ENCODE peak calls at places on chromosomes 6 and 20, in seven cellular contexts. W is WTC11, L is foreskin fibroblast, D is IMR-90, T is prostate gland, I is GM13976, X is GM20000. R is an unnamed sample.

GRCh38 chr6:121780325-121781313 is 345.2 kb downstream of the GJA1 start:
- DNase-seq in D (peak; percentile 92), L (peak; percentile 97), T (peak; percentile 83), X (no peak), W (no peak), I (no peak), R (no peak)

GRCh38 chr6:41551086-41551702 is 5.0 kb downstream of the FOXP4 start:
- DNase-seq in T (no peak), D (no peak), X (no peak), I (no peak), W (no peak), L (no peak), R (no peak)

GRCh38 chr6:38346291-38347079 is 293.2 kb downstream of the BTBD9 start:
- DNase-seq in D (peak; percentile 90), X (no peak), T (no peak), W (no peak), I (no peak), L (peak; percentile 82), R (no peak)

GRCh38 chr20:63896136-63896890 is 1.4 kb downstream of the DNAJC5 start:
- DNase-seq in W (no peak), D (peak; percentile 46), I (peak; percentile 75), T (no peak), L (peak; percentile 47), X (peak; percentile 78), R (no peak)

GRCh38 chr20:13085275-13085674 is 76.5 kb downstream of the SPTLC3 start:
- DNase-seq in I (no peak), W (no peak), D (no peak), L (peak; percentile 60), X (no peak), T (no peak), R (no peak)

GRCh38 chr6:39617520-39617919 is 107.7 kb downstream of the KIF6 start:
- DNase-seq in I (no peak), L (no peak), T (no peak), W (no peak), X (no peak), D (no peak), R (no peak)

GRCh38 chr6:158003910-158004695 is 22.4 kb downstream of the SYNJ2 start:
- DNase-seq in I (no peak), D (no peak), L (no peak), T (no peak), W (no peak), X (no peak), R (no peak)

GRCh38 chr6:128323011-128323410 is 197.4 kb downstream of the PTPRK start:
- DNase-seq in X (no peak), L (no peak), I (no peak), D (no peak), W (no peak), T (no peak), R (no peak)

GRCh38 chr6:14925627-14926026 is 320.2 kb upstream of the JARID2 start:
- DNase-seq in I (no peak), L (peak; percentile 83), W (no peak), X (no peak), T (no peak), D (peak; percentile 85), R (no peak)

GRCh38 chr6:5152417-5152816 is 67.3 kb downstream of the PPP1R3G start:
- DNase-seq in D (no peak), I (no peak), T (no peak), X (no peak), W (no peak), L (no peak), R (no peak)

GRCh38 chr20:16580596-16580995 is 7.3 kb upstream of the KIF16B start:
- DNase-seq in L (no peak), I (no peak), X (no peak), W (no peak), D (no peak), T (no peak), R (no peak)

GRCh38 chr6:148523051-148523450 is 180.4 kb downstream of the SASH1 start:
- DNase-seq in T (no peak), W (no peak), I (no peak), X (no peak), L (peak; percentile 95), D (peak; percentile 93), R (no peak)

GRCh38 chr20:20369353-20370086 is 1.6 kb downstream of the INSM1 start:
- DNase-seq in W (peak; percentile 66), L (no peak), D (no peak), X (peak; percentile 55), I (peak; percentile 51), T (no peak), R (no peak)

GRCh38 chr6:139330271-139330670 is 38.5 kb upstream of the TXLNB start:
- DNase-seq in L (no peak), D (no peak), X (no peak), W (no peak), I (no peak), T (no peak), R (no peak)

GRCh38 chr20:18001131-18001921 is 32.5 kb downstream of the MGME1 start:
- DNase-seq in T (peak; percentile 89), I (no peak), X (no peak), W (no peak), L (peak; percentile 74), D (peak; percentile 69), R (no peak)

GRCh38 chr6:165713845-165714466 is 50.9 kb upstream of the PDE10A start:
- DNase-seq in L (no peak), D (no peak), T (no peak), X (no peak), W (no peak), I (no peak), R (no peak)

GRCh38 chr6:125974214-125974866 is 12.0 kb upstream of the TRMT11 start:
- DNase-seq in X (peak; percentile 44), D (peak; percentile 68), I (peak; percentile 50), T (no peak), L (peak; percentile 66), W (no peak), R (no peak)

GRCh38 chr6:148293181-148293995 is 49.2 kb upstream of the SASH1 start:
- DNase-seq in L (no peak), X (no peak), D (peak; percentile 26), T (no peak), W (no peak), I (no peak), R (no peak)

GRCh38 chr6:134936927-134937326 is 13.0 kb downstream of the ALDH8A1 start:
- DNase-seq in T (no peak), X (no peak), W (no peak), L (peak; percentile 62), D (peak; percentile 82), I (no peak), R (no peak)

GRCh38 chr20:24684954-24685691 is 215.7 kb downstream of the SYNDIG1 start:
- DNase-seq in T (no peak), X (no peak), L (no peak), W (peak; percentile 30), D (no peak), I (no peak), R (no peak)

GRCh38 chr6:74409447-74409846 is 713.4 kb downstream of the CD109 start:
- DNase-seq in L (peak; percentile 83), I (peak; percentile 1), D (peak; percentile 87), X (peak; percentile 3), T (no peak), W (no peak), R (no peak)

GRCh38 chr6:11410539-11411307 is 126.8 kb upstream of the TMEM170B start:
- DNase-seq in D (no peak), L (no peak), T (no peak), I (no peak), X (no peak), W (no peak), R (no peak)

GRCh38 chr6:166201878-166202277 is 34.2 kb upstream of the TBXT start:
- DNase-seq in L (no peak), W (no peak), T (no peak), D (no peak), I (no peak), X (no peak), R (no peak)

GRCh38 chr20:57611605-57612311 is 8.5 kb downstream of the ZBP1 start:
- DNase-seq in T (no peak), W (no peak), D (no peak), L (no peak), X (no peak), I (no peak), R (no peak)

GRCh38 chr20:36574278-36575065 is 1.1 kb downstream of the TGIF2 start:
- DNase-seq in D (peak; percentile 38), X (peak; percentile 57), W (peak; percentile 67), L (peak; percentile 70), I (peak; percentile 64), T (peak; percentile 20), R (peak; percentile 43)
- TF ChIP-seq CTCF in D (no peak), X (no peak), W (no peak), L (no peak), I (no peak), T (no peak), R (no peak)

GRCh38 chr20:37392441-37393195 is 46.7 kb downstream of the SRC start:
- DNase-seq in T (no peak), I (no peak), W (peak; percentile 50), L (peak; percentile 33), D (no peak), X (no peak), R (no peak)
- TF ChIP-seq CTCF in T (no peak), I (peak; percentile 30), W (peak; percentile 23), L (peak; percentile 26), D (peak; percentile 39), X (peak; percentile 21), R (peak; percentile 47)

DNA sequence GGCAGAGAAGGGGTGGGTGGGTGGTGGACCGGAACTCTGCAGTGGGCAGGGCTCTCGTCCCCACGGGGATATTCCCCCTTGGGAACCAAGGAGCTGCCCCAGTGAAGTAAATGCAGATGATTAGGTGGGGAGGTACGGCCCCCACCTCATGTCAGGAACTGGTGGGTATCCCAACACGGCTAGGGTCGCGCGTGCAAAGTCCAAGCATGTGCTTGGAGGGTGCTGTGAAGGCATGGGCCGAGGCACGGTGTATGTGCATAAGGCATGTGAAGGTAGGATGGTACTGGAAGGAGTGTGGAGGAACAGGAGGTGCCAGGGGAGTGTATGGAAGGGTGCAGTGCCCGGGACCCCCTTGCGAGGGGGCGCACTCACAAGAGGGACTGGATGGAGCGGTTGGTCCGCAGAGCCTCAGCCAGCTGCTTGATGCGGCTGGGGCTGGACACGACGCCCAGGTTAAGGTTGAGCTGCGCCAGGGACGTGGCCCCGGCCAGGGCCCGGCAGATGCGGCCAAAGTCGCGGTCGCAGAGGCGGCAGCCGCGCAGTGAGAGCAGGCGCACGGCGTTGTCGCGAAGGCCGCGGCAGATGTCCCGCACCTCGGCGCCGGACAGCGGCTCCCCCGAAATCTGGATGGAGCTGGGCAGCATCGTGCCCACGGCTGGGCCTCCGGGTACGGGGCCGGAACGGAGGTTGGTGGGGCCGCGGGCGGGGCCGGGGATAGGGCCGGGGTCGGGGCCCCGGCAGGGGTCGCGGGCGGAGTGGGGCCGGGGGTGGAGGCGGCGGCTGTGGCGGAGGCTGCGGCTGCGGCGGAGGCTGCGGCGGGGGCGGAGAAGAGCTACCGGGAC is 783 bp downstream of the LRRC73 start:
- DNase-seq in T (no peak), L (peak; percentile 43), W (peak; percentile 40), I (no peak), D (no peak), X (no peak), R (peak; percentile 28)
- TF ChIP-seq CTCF in T (no peak), L (no peak), W (no peak), I (no peak), D (no peak), X (no peak), R (no peak)

DNA sequence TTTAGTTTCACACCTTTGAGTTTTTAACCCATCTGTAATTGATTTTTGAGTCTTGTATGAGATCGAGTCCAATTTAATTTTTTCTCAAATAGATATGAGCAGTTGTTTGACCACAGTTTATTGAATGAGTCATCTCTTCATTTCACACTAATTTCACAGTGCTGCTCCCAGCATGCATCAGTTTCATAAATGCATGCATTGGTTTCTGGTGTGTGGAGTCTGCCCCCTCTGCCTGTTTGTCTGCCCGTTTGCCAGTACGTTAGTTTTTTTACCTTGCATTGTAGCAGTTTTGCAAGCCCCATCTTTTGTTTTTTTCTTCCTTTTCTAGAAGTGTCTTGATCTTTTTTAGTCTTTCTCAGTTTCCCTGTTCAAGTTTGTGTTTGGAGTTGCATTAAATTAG is 11.9 kb downstream of the SLX4IP start:
- DNase-seq in L (peak; percentile 78), I (peak; percentile 78), W (no peak), T (no peak), X (peak; percentile 70), D (peak; percentile 84), R (no peak)
- TF ChIP-seq CTCF in L (no peak), I (no peak), W (no peak), T (no peak), X (no peak), D (no peak), R (no peak)

R was measured in neural crest cell.